ENCODE peak calls at places on chromosomes 5 and 9, in six cellular contexts. P is islet precursor cell, A is GM04504, F is T follicular helper cell, S is sciatic nerve, Z is KBM-7. M is an unnamed sample.

GRCh38 chr5:112434650-112435049 is 15.6 kb upstream of the EPB41L4A start:
- DNase-seq in P (no peak), A (no peak), F (no peak), S (no peak), Z (no peak), M (no peak)

GRCh38 chr9:80491086-80491749 is 919.5 kb downstream of the TLE4 start:
- DNase-seq in P (no peak), A (no peak), F (no peak), S (no peak), Z (no peak), M (no peak)

GRCh38 chr9:81499021-81499454 is 190.3 kb downstream of the TLE1 start:
- DNase-seq in P (no peak), A (peak), F (no peak), S (no peak), Z (no peak), M (no peak)

GRCh38 chr5:96031811-96032261 is 70.2 kb upstream of the ELL2 start:
- DNase-seq in P (no peak), A (peak), F (no peak), S (no peak), Z (no peak), M (no peak)

GRCh38 chr5:129496410-129496809 is 36.3 kb downstream of the ADAMTS19 start:
- DNase-seq in P (no peak), A (no peak), F (no peak), S (no peak), Z (no peak), M (no peak)

GRCh38 chr5:137646761-137647160 is 89.1 kb downstream of the KLHL3 start:
- DNase-seq in P (no peak), A (no peak), F (no peak), S (no peak), Z (no peak), M (no peak)

GRCh38 chr9:69463497-69464068 is 138.6 kb downstream of the ENTREP1 start:
- DNase-seq in P (peak), A (no peak), F (no peak), S (no peak), Z (no peak), M (no peak)

GRCh38 chr9:96129698-96130097 is 172.3 kb downstream of the HSD17B3 start:
- DNase-seq in P (peak), A (no peak), F (no peak), S (no peak), Z (no peak), M (no peak)

GRCh38 chr9:110753734-110754231 is 85.2 kb downstream of the MUSK start:
- DNase-seq in P (no peak), A (no peak), F (no peak), S (no peak), Z (no peak), M (no peak)

GRCh38 chr9:88179080-88179521 is 40.8 kb upstream of the SPATA31C2 start:
- DNase-seq in P (no peak), A (no peak), F (no peak), S (no peak), Z (no peak), M (no peak)

GRCh38 chr5:127947886-127948285 is 135.7 kb upstream of the SLC12A2 start:
- DNase-seq in P (no peak), A (no peak), F (no peak), S (no peak), Z (no peak), M (no peak)

GRCh38 chr5:150138551-150139265 is 16.9 kb downstream of the PDGFRB start:
- DNase-seq in P (peak), A (peak), F (no peak), S (peak), Z (no peak), M (peak)

GRCh38 chr9:107730691-107731090 is 241.1 kb upstream of the KLF4 start:
- DNase-seq in P (no peak), A (no peak), F (no peak), S (no peak), Z (no peak), M (no peak)

GRCh38 chr5:69497006-69497520 is 4.5 kb downstream of the OCLN start:
- DNase-seq in P (no peak), A (no peak), F (no peak), S (no peak), Z (no peak), M (no peak)

GRCh38 chr5:171757853-171758535 is 27.6 kb upstream of the SMIM23 start:
- DNase-seq in P (peak), A (peak), F (no peak), S (no peak), Z (no peak), M (no peak)

GRCh38 chr5:27810458-27810857 is 772.1 kb upstream of the CDH9 start:
- DNase-seq in P (no peak), A (no peak), F (no peak), S (no peak), Z (no peak), M (no peak)

GRCh38 chr5:159135896-159136531 is 36.3 kb upstream of the EBF1 start:
- DNase-seq in P (peak), A (peak), F (no peak), S (no peak), Z (no peak), M (no peak)

GRCh38 chr5:73605223-73606087 is 20.5 kb upstream of the ARHGEF28 start:
- DNase-seq in P (no peak), A (no peak), F (no peak), S (no peak), Z (no peak), M (no peak)

GRCh38 chr5:131825404-131826013 is 28.7 kb upstream of the FNIP1 start:
- DNase-seq in P (peak), A (no peak), F (no peak), S (no peak), Z (no peak), M (no peak)

GRCh38 chr9:73152953-73153352 is 1.3 kb downstream of the ANXA1 start:
- DNase-seq in P (no peak), A (no peak), F (no peak), S (no peak), Z (no peak), M (no peak)

GRCh38 chr5:68711311-68712200 is 382.3 kb upstream of the SLC30A5 start:
- DNase-seq in P (no peak), A (no peak), F (no peak), S (no peak), Z (no peak), M (no peak)

GRCh38 chr9:109806506-109807115 is 26.6 kb downstream of the PALM2AKAP2 start:
- DNase-seq in P (no peak), A (no peak), F (no peak), S (no peak), Z (no peak), M (no peak)

GRCh38 chr5:176878906-176879662 is 20.1 kb downstream of the HK3 start:
- DNase-seq in P (no peak), A (no peak), F (no peak), S (no peak), Z (no peak), M (no peak)

GRCh38 chr9:34809504-34810186 is 99.7 kb upstream of the CCL21 start:
- DNase-seq in P (peak), A (no peak), F (no peak), S (no peak), Z (no peak), M (no peak)

GRCh38 chr5:108562205-108562454 is 180.2 kb upstream of the FBXL17 start:
- DNase-seq in P (no peak), A (no peak), F (no peak), S (no peak), Z (no peak), M (no peak)

M was measured in ovary.